ENCODE peak calls at places on chromosomes 13 and 19, in seven cellular contexts. One of them, this sample, is unnamed.
A peak's percentile ranks its signal among the peaks of the same experiment; 100 is the strongest.

GRCh38 chr13:77969299-77969698 is 50.7 kb upstream of the EDNRB start:
- DNase-seq in stimulated activated CD8-positive, alpha-beta memory T cell treated with anti-CD3 and anti-CD28 coated beads, Interleukin-15, amount 100 ng/mL, for 4 hours: no peak
- DNase-seq in fibroblast of pulmonary artery: no peak
- DNase-seq in HS-27A: no peak
- DNase-seq in activated CD4-positive, alpha-beta T cell treated with anti-CD3 and anti-CD28 coated beads, Interleukin-2, amount 50 U/mL, for 24 hours: no peak
- DNase-seq in NCI-H1436: no peak
- DNase-seq in T-cell: no peak
- DNase-seq in this sample: no peak

GRCh38 chr19:57443121-57443696 is 8.1 kb downstream of the ZNF749 start:
- DNase-seq in stimulated activated CD8-positive, alpha-beta memory T cell treated with anti-CD3 and anti-CD28 coated beads, Interleukin-15, amount 100 ng/mL, for 4 hours: no peak
- DNase-seq in fibroblast of pulmonary artery: no peak
- DNase-seq in HS-27A: no peak
- DNase-seq in activated CD4-positive, alpha-beta T cell treated with anti-CD3 and anti-CD28 coated beads, Interleukin-2, amount 50 U/mL, for 24 hours: no peak
- DNase-seq in NCI-H1436: no peak
- DNase-seq in T-cell: no peak
- DNase-seq in this sample: no peak

GRCh38 chr13:46666727-46667456 is 113.9 kb downstream of the LRCH1 start:
- DNase-seq in stimulated activated CD8-positive, alpha-beta memory T cell treated with anti-CD3 and anti-CD28 coated beads, Interleukin-15, amount 100 ng/mL, for 4 hours: no peak
- DNase-seq in fibroblast of pulmonary artery: no peak
- DNase-seq in HS-27A: no peak
- DNase-seq in activated CD4-positive, alpha-beta T cell treated with anti-CD3 and anti-CD28 coated beads, Interleukin-2, amount 50 U/mL, for 24 hours: no peak
- DNase-seq in NCI-H1436: no peak
- DNase-seq in T-cell: no peak
- DNase-seq in this sample: no peak

GRCh38 chr13:110254151-110254679 is 52.7 kb downstream of the COL4A1 start:
- DNase-seq in stimulated activated CD8-positive, alpha-beta memory T cell treated with anti-CD3 and anti-CD28 coated beads, Interleukin-15, amount 100 ng/mL, for 4 hours: no peak
- DNase-seq in fibroblast of pulmonary artery: no peak
- DNase-seq in HS-27A: no peak
- DNase-seq in activated CD4-positive, alpha-beta T cell treated with anti-CD3 and anti-CD28 coated beads, Interleukin-2, amount 50 U/mL, for 24 hours: no peak
- DNase-seq in NCI-H1436: no peak
- DNase-seq in T-cell: no peak
- DNase-seq in this sample: no peak

GRCh38 chr13:71255633-71256032 is 611.4 kb downstream of the DACH1 start:
- DNase-seq in stimulated activated CD8-positive, alpha-beta memory T cell treated with anti-CD3 and anti-CD28 coated beads, Interleukin-15, amount 100 ng/mL, for 4 hours: no peak
- DNase-seq in fibroblast of pulmonary artery: no peak
- DNase-seq in HS-27A: no peak
- DNase-seq in activated CD4-positive, alpha-beta T cell treated with anti-CD3 and anti-CD28 coated beads, Interleukin-2, amount 50 U/mL, for 24 hours: no peak
- DNase-seq in NCI-H1436: no peak
- DNase-seq in T-cell: no peak
- DNase-seq in this sample: no peak

GRCh38 chr13:106685142-106685541 is 117.2 kb upstream of the ARGLU1 start:
- DNase-seq in stimulated activated CD8-positive, alpha-beta memory T cell treated with anti-CD3 and anti-CD28 coated beads, Interleukin-15, amount 100 ng/mL, for 4 hours: no peak
- DNase-seq in fibroblast of pulmonary artery: no peak
- DNase-seq in HS-27A: no peak
- DNase-seq in activated CD4-positive, alpha-beta T cell treated with anti-CD3 and anti-CD28 coated beads, Interleukin-2, amount 50 U/mL, for 24 hours: no peak
- DNase-seq in NCI-H1436: no peak
- DNase-seq in T-cell: no peak
- DNase-seq in this sample: no peak

GRCh38 chr13:31361673-31362072 is 161.9 kb downstream of the B3GLCT start:
- DNase-seq in stimulated activated CD8-positive, alpha-beta memory T cell treated with anti-CD3 and anti-CD28 coated beads, Interleukin-15, amount 100 ng/mL, for 4 hours: no peak
- DNase-seq in fibroblast of pulmonary artery: peak; percentile 43
- DNase-seq in HS-27A: no peak
- DNase-seq in activated CD4-positive, alpha-beta T cell treated with anti-CD3 and anti-CD28 coated beads, Interleukin-2, amount 50 U/mL, for 24 hours: no peak
- DNase-seq in NCI-H1436: no peak
- DNase-seq in T-cell: no peak
- DNase-seq in this sample: no peak

GRCh38 chr13:71525004-71525403 is 342.0 kb downstream of the DACH1 start:
- DNase-seq in stimulated activated CD8-positive, alpha-beta memory T cell treated with anti-CD3 and anti-CD28 coated beads, Interleukin-15, amount 100 ng/mL, for 4 hours: no peak
- DNase-seq in fibroblast of pulmonary artery: no peak
- DNase-seq in HS-27A: no peak
- DNase-seq in activated CD4-positive, alpha-beta T cell treated with anti-CD3 and anti-CD28 coated beads, Interleukin-2, amount 50 U/mL, for 24 hours: no peak
- DNase-seq in NCI-H1436: no peak
- DNase-seq in T-cell: no peak
- DNase-seq in this sample: no peak

GRCh38 chr19:369256-369655 is 24.7 kb upstream of the MIER2 start:
- DNase-seq in stimulated activated CD8-positive, alpha-beta memory T cell treated with anti-CD3 and anti-CD28 coated beads, Interleukin-15, amount 100 ng/mL, for 4 hours: no peak
- DNase-seq in fibroblast of pulmonary artery: no peak
- DNase-seq in HS-27A: no peak
- DNase-seq in activated CD4-positive, alpha-beta T cell treated with anti-CD3 and anti-CD28 coated beads, Interleukin-2, amount 50 U/mL, for 24 hours: no peak
- DNase-seq in NCI-H1436: no peak
- DNase-seq in T-cell: no peak
- DNase-seq in this sample: no peak

GRCh38 chr19:6976197-6976596 is 45.0 kb downstream of the MBD3L2B start:
- DNase-seq in stimulated activated CD8-positive, alpha-beta memory T cell treated with anti-CD3 and anti-CD28 coated beads, Interleukin-15, amount 100 ng/mL, for 4 hours: no peak
- DNase-seq in fibroblast of pulmonary artery: no peak
- DNase-seq in HS-27A: no peak
- DNase-seq in activated CD4-positive, alpha-beta T cell treated with anti-CD3 and anti-CD28 coated beads, Interleukin-2, amount 50 U/mL, for 24 hours: no peak
- DNase-seq in NCI-H1436: no peak
- DNase-seq in T-cell: no peak
- DNase-seq in this sample: no peak

GRCh38 chr13:26460652-26461051 is 96.8 kb upstream of the WASF3 start:
- DNase-seq in stimulated activated CD8-positive, alpha-beta memory T cell treated with anti-CD3 and anti-CD28 coated beads, Interleukin-15, amount 100 ng/mL, for 4 hours: no peak
- DNase-seq in fibroblast of pulmonary artery: peak; percentile 47
- DNase-seq in HS-27A: no peak
- DNase-seq in activated CD4-positive, alpha-beta T cell treated with anti-CD3 and anti-CD28 coated beads, Interleukin-2, amount 50 U/mL, for 24 hours: no peak
- DNase-seq in NCI-H1436: no peak
- DNase-seq in T-cell: no peak
- DNase-seq in this sample: no peak

GRCh38 chr13:41263261-41263971 is at the start of gene MTRF1:
- DNase-seq in stimulated activated CD8-positive, alpha-beta memory T cell treated with anti-CD3 and anti-CD28 coated beads, Interleukin-15, amount 100 ng/mL, for 4 hours: peak; percentile 58
- DNase-seq in fibroblast of pulmonary artery: peak; percentile 81
- DNase-seq in HS-27A: peak; percentile 56
- DNase-seq in activated CD4-positive, alpha-beta T cell treated with anti-CD3 and anti-CD28 coated beads, Interleukin-2, amount 50 U/mL, for 24 hours: peak; percentile 76
- DNase-seq in NCI-H1436: peak; percentile 26
- DNase-seq in T-cell: peak; percentile 82
- DNase-seq in this sample: no peak

GRCh38 chr19:15923702-15924101 is 10.6 kb downstream of the CYP4F11 start:
- DNase-seq in stimulated activated CD8-positive, alpha-beta memory T cell treated with anti-CD3 and anti-CD28 coated beads, Interleukin-15, amount 100 ng/mL, for 4 hours: no peak
- DNase-seq in fibroblast of pulmonary artery: no peak
- DNase-seq in HS-27A: no peak
- DNase-seq in activated CD4-positive, alpha-beta T cell treated with anti-CD3 and anti-CD28 coated beads, Interleukin-2, amount 50 U/mL, for 24 hours: no peak
- DNase-seq in NCI-H1436: no peak
- DNase-seq in T-cell: no peak
- DNase-seq in this sample: no peak

GRCh38 chr19:19120308-19121156 is 17.7 kb downstream of the TMEM161A start:
- DNase-seq in stimulated activated CD8-positive, alpha-beta memory T cell treated with anti-CD3 and anti-CD28 coated beads, Interleukin-15, amount 100 ng/mL, for 4 hours: no peak
- DNase-seq in fibroblast of pulmonary artery: peak; percentile 82
- DNase-seq in HS-27A: no peak
- DNase-seq in activated CD4-positive, alpha-beta T cell treated with anti-CD3 and anti-CD28 coated beads, Interleukin-2, amount 50 U/mL, for 24 hours: no peak
- DNase-seq in NCI-H1436: peak; percentile 26
- DNase-seq in T-cell: no peak
- DNase-seq in this sample: no peak

GRCh38 chr13:77325371-77325941 is 1.4 kb downstream of the MYCBP2 start:
- DNase-seq in stimulated activated CD8-positive, alpha-beta memory T cell treated with anti-CD3 and anti-CD28 coated beads, Interleukin-15, amount 100 ng/mL, for 4 hours: no peak
- DNase-seq in fibroblast of pulmonary artery: no peak
- DNase-seq in HS-27A: no peak
- DNase-seq in activated CD4-positive, alpha-beta T cell treated with anti-CD3 and anti-CD28 coated beads, Interleukin-2, amount 50 U/mL, for 24 hours: no peak
- DNase-seq in NCI-H1436: no peak
- DNase-seq in T-cell: no peak
- DNase-seq in this sample: no peak

GRCh38 chr19:17026706-17027427 is at the start of gene CPAMD8:
- DNase-seq in stimulated activated CD8-positive, alpha-beta memory T cell treated with anti-CD3 and anti-CD28 coated beads, Interleukin-15, amount 100 ng/mL, for 4 hours: no peak
- DNase-seq in fibroblast of pulmonary artery: no peak
- DNase-seq in HS-27A: no peak
- DNase-seq in activated CD4-positive, alpha-beta T cell treated with anti-CD3 and anti-CD28 coated beads, Interleukin-2, amount 50 U/mL, for 24 hours: no peak
- DNase-seq in NCI-H1436: no peak
- DNase-seq in T-cell: no peak
- DNase-seq in this sample: no peak

GRCh38 chr13:114080739-114081561 is 51.5 kb downstream of the RASA3 start:
- DNase-seq in stimulated activated CD8-positive, alpha-beta memory T cell treated with anti-CD3 and anti-CD28 coated beads, Interleukin-15, amount 100 ng/mL, for 4 hours: no peak
- DNase-seq in fibroblast of pulmonary artery: no peak
- DNase-seq in HS-27A: no peak
- DNase-seq in activated CD4-positive, alpha-beta T cell treated with anti-CD3 and anti-CD28 coated beads, Interleukin-2, amount 50 U/mL, for 24 hours: no peak
- DNase-seq in NCI-H1436: no peak
- DNase-seq in T-cell: no peak
- DNase-seq in this sample: no peak

GRCh38 chr19:52237771-52238400 is 31.5 kb upstream of the ZNF766 start:
- DNase-seq in stimulated activated CD8-positive, alpha-beta memory T cell treated with anti-CD3 and anti-CD28 coated beads, Interleukin-15, amount 100 ng/mL, for 4 hours: peak; percentile 14
- DNase-seq in fibroblast of pulmonary artery: peak; percentile 76
- DNase-seq in HS-27A: peak; percentile 58
- DNase-seq in activated CD4-positive, alpha-beta T cell treated with anti-CD3 and anti-CD28 coated beads, Interleukin-2, amount 50 U/mL, for 24 hours: peak; percentile 32
- DNase-seq in NCI-H1436: peak; percentile 45
- DNase-seq in T-cell: peak; percentile 32
- DNase-seq in this sample: no peak

GRCh38 chr19:10566658-10567410 is 1.0 kb upstream of the KRI1 start:
- DNase-seq in stimulated activated CD8-positive, alpha-beta memory T cell treated with anti-CD3 and anti-CD28 coated beads, Interleukin-15, amount 100 ng/mL, for 4 hours: no peak
- DNase-seq in fibroblast of pulmonary artery: no peak
- DNase-seq in HS-27A: no peak
- DNase-seq in activated CD4-positive, alpha-beta T cell treated with anti-CD3 and anti-CD28 coated beads, Interleukin-2, amount 50 U/mL, for 24 hours: no peak
- DNase-seq in NCI-H1436: no peak
- DNase-seq in T-cell: peak; percentile 71
- DNase-seq in this sample: no peak

GRCh38 chr19:7669641-7670040 is 792 bp downstream of the RETN start:
- DNase-seq in stimulated activated CD8-positive, alpha-beta memory T cell treated with anti-CD3 and anti-CD28 coated beads, Interleukin-15, amount 100 ng/mL, for 4 hours: no peak
- DNase-seq in fibroblast of pulmonary artery: no peak
- DNase-seq in HS-27A: no peak
- DNase-seq in activated CD4-positive, alpha-beta T cell treated with anti-CD3 and anti-CD28 coated beads, Interleukin-2, amount 50 U/mL, for 24 hours: no peak
- DNase-seq in NCI-H1436: no peak
- DNase-seq in T-cell: no peak
- DNase-seq in this sample: no peak

GRCh38 chr13:109163052-109163413 is 533.6 kb downstream of the MYO16 start:
- DNase-seq in stimulated activated CD8-positive, alpha-beta memory T cell treated with anti-CD3 and anti-CD28 coated beads, Interleukin-15, amount 100 ng/mL, for 4 hours: no peak
- DNase-seq in fibroblast of pulmonary artery: peak; percentile 31
- DNase-seq in HS-27A: no peak
- DNase-seq in activated CD4-positive, alpha-beta T cell treated with anti-CD3 and anti-CD28 coated beads, Interleukin-2, amount 50 U/mL, for 24 hours: no peak
- DNase-seq in NCI-H1436: no peak
- DNase-seq in T-cell: no peak
- DNase-seq in this sample: no peak

GRCh38 chr19:55526216-55527196 is 10.4 kb downstream of the SBK2 start:
- DNase-seq in stimulated activated CD8-positive, alpha-beta memory T cell treated with anti-CD3 and anti-CD28 coated beads, Interleukin-15, amount 100 ng/mL, for 4 hours: no peak
- DNase-seq in fibroblast of pulmonary artery: peak; percentile 83
- DNase-seq in HS-27A: no peak
- DNase-seq in activated CD4-positive, alpha-beta T cell treated with anti-CD3 and anti-CD28 coated beads, Interleukin-2, amount 50 U/mL, for 24 hours: no peak
- DNase-seq in NCI-H1436: peak; percentile 55
- DNase-seq in T-cell: no peak
- DNase-seq in this sample: no peak

GRCh38 chr19:48964205-48965032 is 690 bp upstream of the FTL start:
- DNase-seq in stimulated activated CD8-positive, alpha-beta memory T cell treated with anti-CD3 and anti-CD28 coated beads, Interleukin-15, amount 100 ng/mL, for 4 hours: no peak
- DNase-seq in fibroblast of pulmonary artery: peak; percentile 67
- DNase-seq in HS-27A: no peak
- DNase-seq in activated CD4-positive, alpha-beta T cell treated with anti-CD3 and anti-CD28 coated beads, Interleukin-2, amount 50 U/mL, for 24 hours: no peak
- DNase-seq in NCI-H1436: no peak
- DNase-seq in T-cell: no peak
- DNase-seq in this sample: no peak

GRCh38 chr19:33293255-33294057 is 8.9 kb downstream of the CEBPA start:
- DNase-seq in stimulated activated CD8-positive, alpha-beta memory T cell treated with anti-CD3 and anti-CD28 coated beads, Interleukin-15, amount 100 ng/mL, for 4 hours: no peak
- DNase-seq in fibroblast of pulmonary artery: peak; percentile 64
- DNase-seq in HS-27A: no peak
- DNase-seq in activated CD4-positive, alpha-beta T cell treated with anti-CD3 and anti-CD28 coated beads, Interleukin-2, amount 50 U/mL, for 24 hours: no peak
- DNase-seq in NCI-H1436: no peak
- DNase-seq in T-cell: no peak
- DNase-seq in this sample: no peak

GRCh38 chr19:16581145-16581970 is 9.1 kb upstream of the SLC35E1 start:
- DNase-seq in stimulated activated CD8-positive, alpha-beta memory T cell treated with anti-CD3 and anti-CD28 coated beads, Interleukin-15, amount 100 ng/mL, for 4 hours: no peak
- DNase-seq in fibroblast of pulmonary artery: no peak
- DNase-seq in HS-27A: no peak
- DNase-seq in activated CD4-positive, alpha-beta T cell treated with anti-CD3 and anti-CD28 coated beads, Interleukin-2, amount 50 U/mL, for 24 hours: no peak
- DNase-seq in NCI-H1436: peak; percentile 9
- DNase-seq in T-cell: no peak
- DNase-seq in this sample: no peak

GRCh38 chr19:50794778-50795664 is 4.8 kb downstream of the ACP4 start:
- DNase-seq in stimulated activated CD8-positive, alpha-beta memory T cell treated with anti-CD3 and anti-CD28 coated beads, Interleukin-15, amount 100 ng/mL, for 4 hours: no peak
- DNase-seq in fibroblast of pulmonary artery: no peak
- DNase-seq in HS-27A: no peak
- DNase-seq in activated CD4-positive, alpha-beta T cell treated with anti-CD3 and anti-CD28 coated beads, Interleukin-2, amount 50 U/mL, for 24 hours: no peak
- DNase-seq in NCI-H1436: no peak
- DNase-seq in T-cell: no peak
- DNase-seq in this sample: no peak

GRCh38 chr13:48492123-48493075 is 40.5 kb downstream of the RCBTB2 start:
- DNase-seq in stimulated activated CD8-positive, alpha-beta memory T cell treated with anti-CD3 and anti-CD28 coated beads, Interleukin-15, amount 100 ng/mL, for 4 hours: peak; percentile 44
- DNase-seq in fibroblast of pulmonary artery: peak; percentile 88
- DNase-seq in HS-27A: no peak
- DNase-seq in activated CD4-positive, alpha-beta T cell treated with anti-CD3 and anti-CD28 coated beads, Interleukin-2, amount 50 U/mL, for 24 hours: peak; percentile 49
- DNase-seq in NCI-H1436: no peak
- DNase-seq in T-cell: peak; percentile 62
- DNase-seq in this sample: no peak

This sample was measured in keratinocyte.